ENCODE peak calls at places on chromosomes 16 and 17, in nine cellular contexts. Q is cardiac muscle cell; T is fibroblast of the conjunctiva; K is CD8-positive, alpha-beta T cell; F is type B pancreatic cell; I is thoracic aorta; B is stimulated activated CD8-positive, alpha-beta memory T cell treated with anti-CD3 and anti-CD28 coated beads, Interleukin-2, amount 100 ng/mL, for 1 hour; N is activated CD4-positive, alpha-beta T cell treated with anti-CD3 and anti-CD28 coated beads, Interleukin-2, amount 50 U/mL, for 24 hours; A is adrenal gland. C is an unnamed sample.
A peak's percentile ranks its signal among the peaks of the same experiment; 100 is the strongest.

GRCh38 chr17:77233635-77234334 is 93.0 kb downstream of the SEC14L1 start:
- DNase-seq in Q (peak; percentile 87), T (peak; percentile 9), K (no peak), F (no peak), I (no peak), B (no peak), N (no peak), A (no peak), C (no peak)

GRCh38 chr16:80198265-80198994 is 342.4 kb upstream of the DYNLRB2 start:
- DNase-seq in Q (peak; percentile 7), T (no peak), K (no peak), F (no peak), I (no peak), B (no peak), N (no peak), A (no peak), C (no peak)

GRCh38 chr17:83012873-83013778 is 66.3 kb upstream of the METRNL start:
- DNase-seq in Q (peak; percentile 57), T (peak; percentile 43), K (no peak), F (no peak), I (no peak), B (no peak), N (no peak), A (no peak), C (no peak)

GRCh38 chr16:1420111-1420539 is 422 bp downstream of the UQCC4 start:
- DNase-seq in Q (no peak), T (no peak), K (no peak), F (no peak), I (no peak), B (no peak), N (no peak), A (peak; percentile 75), C (no peak)

GRCh38 chr16:17448640-17449638 is 21.8 kb downstream of the XYLT1 start:
- DNase-seq in Q (no peak), T (no peak), K (peak; percentile 60), F (no peak), I (no peak), B (no peak), N (no peak), A (no peak), C (no peak)

GRCh38 chr17:4631836-4632582 is 9.5 kb downstream of the ALOX15 start:
- DNase-seq in Q (no peak), T (no peak), K (no peak), F (no peak), I (no peak), B (no peak), N (no peak), A (no peak), C (no peak)

GRCh38 chr16:52251495-52251894 is 295.4 kb downstream of the TOX3 start:
- DNase-seq in Q (peak; percentile 1), T (no peak), K (no peak), F (no peak), I (no peak), B (no peak), N (no peak), A (no peak), C (no peak)

GRCh38 chr17:39198186-39198566 is 707 bp upstream of the CACNB1 start:
- DNase-seq in Q (no peak), T (no peak), K (no peak), F (no peak), I (no peak), B (no peak), N (no peak), A (no peak), C (no peak)

GRCh38 chr17:2171725-2172446 is 117.0 kb downstream of the HIC1 start:
- DNase-seq in Q (peak; percentile 99), T (peak; percentile 91), K (no peak), F (no peak), I (peak; percentile 54), B (no peak), N (no peak), A (peak; percentile 90), C (no peak)

GRCh38 chr17:73172252-73172651 is 7.4 kb downstream of the SSTR2 start:
- DNase-seq in Q (no peak), T (no peak), K (no peak), F (no peak), I (no peak), B (no peak), N (no peak), A (no peak), C (no peak)

GRCh38 chr17:45370949-45371413 is 54.2 kb upstream of the MAP3K14 start:
- DNase-seq in Q (no peak), T (no peak), K (no peak), F (no peak), I (no peak), B (no peak), N (no peak), A (peak; percentile 36), C (no peak)

GRCh38 chr16:71574702-71575101 is 2.2 kb downstream of the TAT start:
- DNase-seq in Q (no peak), T (no peak), K (no peak), F (no peak), I (no peak), B (no peak), N (no peak), A (no peak), C (no peak)

GRCh38 chr17:82767041-82767754 is 15.3 kb downstream of the TBCD start:
- DNase-seq in Q (peak; percentile 60), T (no peak), K (peak; percentile 39), F (no peak), I (no peak), B (no peak), N (no peak), A (peak; percentile 79), C (no peak)

GRCh38 chr17:78970834-78971763 is 8.6 kb downstream of the LGALS3BP start:
- DNase-seq in Q (peak; percentile 81), T (peak; percentile 52), K (peak; percentile 76), F (no peak), I (peak; percentile 58), B (peak; percentile 64), N (peak; percentile 63), A (peak; percentile 93), C (peak; percentile 20)

GRCh38 chr17:69810326-69811035 is 264.5 kb upstream of the KCNJ16 start:
- DNase-seq in Q (no peak), T (no peak), K (no peak), F (no peak), I (no peak), B (no peak), N (no peak), A (no peak), C (no peak)

GRCh38 chr16:9840761-9841665 is 341.2 kb downstream of the GRIN2A start:
- DNase-seq in Q (no peak), T (no peak), K (no peak), F (no peak), I (no peak), B (no peak), N (no peak), A (no peak), C (no peak)

GRCh38 chr17:50638851-50639767 is 4.4 kb downstream of the ABCC3 start:
- DNase-seq in Q (peak; percentile 99), T (peak; percentile 93), K (no peak), F (no peak), I (peak; percentile 93), B (no peak), N (no peak), A (peak; percentile 99), C (peak; percentile 21)

GRCh38 chr16:70162041-70162451 is 11.5 kb upstream of the CLEC18C start:
- DNase-seq in Q (peak; percentile 34), T (peak; percentile 20), K (no peak), F (peak; percentile 44), I (no peak), B (no peak), N (no peak), A (peak; percentile 48), C (no peak)

GRCh38 chr16:27993587-27993986 is 69.9 kb downstream of the GSG1L start:
- DNase-seq in Q (no peak), T (no peak), K (no peak), F (no peak), I (no peak), B (no peak), N (no peak), A (no peak), C (no peak)

GRCh38 chr17:67137026-67137370 is 92.6 kb downstream of the CACNG1 start:
- DNase-seq in Q (no peak), T (no peak), K (no peak), F (no peak), I (no peak), B (no peak), N (no peak), A (no peak), C (no peak)

GRCh38 chr16:80620656-80621605 is 80.1 kb downstream of the DYNLRB2 start:
- DNase-seq in Q (no peak), T (no peak), K (no peak), F (no peak), I (no peak), B (no peak), N (no peak), A (no peak), C (no peak)

GRCh38 chr16:84982434-84982833 is 28.9 kb downstream of the ZDHHC7 start:
- DNase-seq in Q (no peak), T (no peak), K (peak; percentile 42), F (no peak), I (no peak), B (no peak), N (no peak), A (no peak), C (no peak)

GRCh38 chr17:28567604-28568003 is 3.7 kb downstream of the PIGS start:
- DNase-seq in Q (no peak), T (no peak), K (no peak), F (no peak), I (no peak), B (no peak), N (no peak), A (no peak), C (no peak)

GRCh38 chr16:54077412-54077821 is 209.2 kb downstream of the IRX3 start:
- DNase-seq in Q (peak; percentile 50), T (no peak), K (no peak), F (no peak), I (no peak), B (no peak), N (no peak), A (no peak), C (no peak)

GRCh38 chr17:2302740-2303277 is 776 bp downstream of the SMG6 start:
- DNase-seq in Q (no peak), T (no peak), K (peak; percentile 26), F (no peak), I (no peak), B (no peak), N (no peak), A (no peak), C (no peak)

C was measured in esophagus squamous epithelium.